ENCODE peak calls at places on chromosomes 2 and 18, in five cellular contexts. W, R, N, Q and L are unnamed samples.

GRCh38 chr2:157722580-157723234 is 94.0 kb upstream of the ACVR1C start:
- DNase-seq in Q (no peak), R (no peak), W (no peak), N (no peak), L (no peak)

GRCh38 chr2:164954954-164955701 is at the start of gene SLC38A11:
- DNase-seq in Q (no peak), W (peak), N (no peak), R (no peak), L (no peak)

GRCh38 chr2:101771226-101771906 is 73.9 kb downstream of the MAP4K4 start:
- DNase-seq in R (no peak), Q (no peak), W (no peak), N (no peak), L (no peak)

GRCh38 chr2:220162320-220162719 is 534.9 kb downstream of the SLC4A3 start:
- DNase-seq in W (no peak), R (no peak), N (no peak), Q (no peak), L (no peak)

GRCh38 chr18:77702686-77703085 is 453.0 kb downstream of the GALR1 start:
- DNase-seq in R (peak), N (no peak), W (no peak), Q (no peak), L (no peak)

GRCh38 chr2:135963841-135964240 is 21.6 kb downstream of the DARS1 start:
- DNase-seq in Q (no peak), R (no peak), W (no peak), N (no peak), L (no peak)

GRCh38 chr2:174338626-174339570 is 4.1 kb downstream of the SP9 start:
- DNase-seq in Q (no peak), N (no peak), R (no peak), W (no peak), L (no peak)

GRCh38 chr18:68839701-68840100 is 41.8 kb downstream of the CCDC102B start:
- DNase-seq in N (no peak), R (no peak), W (no peak), Q (no peak), L (no peak)

GRCh38 chr2:10031886-10032745 is 11.2 kb upstream of the KLF11 start:
- DNase-seq in N (no peak), R (no peak), W (no peak), Q (no peak), L (no peak)

GRCh38 chr2:236919209-236919608 is 166.5 kb upstream of the COPS8 start:
- DNase-seq in W (peak), N (no peak), Q (no peak), R (peak), L (no peak)

GRCh38 chr2:151302879-151303278 is 13.4 kb upstream of the NMI start:
- DNase-seq in Q (no peak), R (peak), N (no peak), W (peak), L (no peak)

GRCh38 chr18:2390158-2390557 is 181.1 kb downstream of the METTL4 start:
- DNase-seq in Q (no peak), R (no peak), N (no peak), W (no peak), L (no peak)